ENCODE peak calls at places on chromosome 22, in nine cellular contexts. F is right cardiac atrium, V is neural progenitor cell, W is GM23248, U is GM23338, I is caudate nucleus, O is mammary epithelial cell, L is fibroblast of lung, G is testis. P is an unnamed sample.

GRCh38 chr22:36835903-36836302 is 19.1 kb upstream of the PVALB start:
- DNase-seq in F (no peak), I (no peak), U (no peak), V (no peak), G (no peak), L (no peak), O (no peak), W (no peak), P (no peak)

GRCh38 chr22:25847451-25847850 is 105.5 kb downstream of the MYO18B start:
- DNase-seq in L (no peak), V (no peak), G (no peak), U (no peak), O (no peak), W (no peak), F (no peak), I (no peak), P (no peak)

GRCh38 chr22:42179616-42180015 is 49.0 kb upstream of the CYP2D6 start:
- DNase-seq in I (no peak), F (no peak), L (peak; percentile 87), U (no peak), O (peak; percentile 39), W (peak; percentile 91), G (no peak), V (no peak), P (peak; percentile 88)

GRCh38 chr22:41933411-41934177 is 7.0 kb upstream of the TNFRSF13C start:
- DNase-seq in I (no peak), U (no peak), V (no peak), G (no peak), O (no peak), L (no peak), W (no peak), F (no peak), P (no peak)

GRCh38 chr22:24427500-24428164 is at the start of gene ADORA2A:
- DNase-seq in V (no peak), F (no peak), O (no peak), U (peak; percentile 23), W (no peak), L (no peak), I (no peak), G (no peak), P (no peak)

GRCh38 chr22:28424427-28425080 is 255.1 kb downstream of the TTC28 start:
- DNase-seq in F (no peak), L (peak; percentile 95), V (no peak), O (no peak), G (no peak), I (no peak), U (no peak), W (peak; percentile 42), P (peak; percentile 85)

GRCh38 chr22:47022075-47022473 is 259.6 kb downstream of the TBC1D22A start:
- DNase-seq in L (no peak), W (peak; percentile 13), V (no peak), O (no peak), G (no peak), F (no peak), U (no peak), I (peak; percentile 8), P (peak; percentile 22)

GRCh38 chr22:47783433-47784366 is 1021.2 kb downstream of the TBC1D22A start:
- DNase-seq in L (no peak), O (no peak), I (no peak), W (no peak), F (no peak), G (no peak), V (peak; percentile 32), U (no peak), P (no peak)

GRCh38 chr22:50085211-50085999 is at the start of gene MLC1:
- DNase-seq in V (no peak), L (peak; percentile 4), W (no peak), U (no peak), O (no peak), F (no peak), I (no peak), G (no peak), P (peak; percentile 25)

GRCh38 chr22:42078469-42079318 is 806 bp upstream of the SMDT1 start:
- DNase-seq in I (no peak), W (peak; percentile 45), F (no peak), L (peak; percentile 42), O (no peak), G (peak; percentile 49), V (no peak), U (peak; percentile 29), P (no peak)

GRCh38 chr22:25067851-25068421 is 115.4 kb downstream of the KIAA1671 start:
- DNase-seq in I (peak; percentile 41), F (peak; percentile 30), V (no peak), G (no peak), O (no peak), L (no peak), W (peak; percentile 32), U (no peak), P (no peak)

GRCh38 chr22:41939981-41940852 is 6.7 kb downstream of the CENPM start:
- DNase-seq in L (no peak), W (no peak), O (no peak), U (peak; percentile 34), G (peak; percentile 38), F (no peak), V (no peak), I (no peak), P (no peak)

GRCh38 chr22:39312410-39312809 is 7.0 kb downstream of the RPL3 start:
- DNase-seq in V (no peak), L (no peak), U (no peak), F (no peak), I (no peak), G (no peak), O (no peak), W (peak; percentile 29), P (no peak)

DNA sequence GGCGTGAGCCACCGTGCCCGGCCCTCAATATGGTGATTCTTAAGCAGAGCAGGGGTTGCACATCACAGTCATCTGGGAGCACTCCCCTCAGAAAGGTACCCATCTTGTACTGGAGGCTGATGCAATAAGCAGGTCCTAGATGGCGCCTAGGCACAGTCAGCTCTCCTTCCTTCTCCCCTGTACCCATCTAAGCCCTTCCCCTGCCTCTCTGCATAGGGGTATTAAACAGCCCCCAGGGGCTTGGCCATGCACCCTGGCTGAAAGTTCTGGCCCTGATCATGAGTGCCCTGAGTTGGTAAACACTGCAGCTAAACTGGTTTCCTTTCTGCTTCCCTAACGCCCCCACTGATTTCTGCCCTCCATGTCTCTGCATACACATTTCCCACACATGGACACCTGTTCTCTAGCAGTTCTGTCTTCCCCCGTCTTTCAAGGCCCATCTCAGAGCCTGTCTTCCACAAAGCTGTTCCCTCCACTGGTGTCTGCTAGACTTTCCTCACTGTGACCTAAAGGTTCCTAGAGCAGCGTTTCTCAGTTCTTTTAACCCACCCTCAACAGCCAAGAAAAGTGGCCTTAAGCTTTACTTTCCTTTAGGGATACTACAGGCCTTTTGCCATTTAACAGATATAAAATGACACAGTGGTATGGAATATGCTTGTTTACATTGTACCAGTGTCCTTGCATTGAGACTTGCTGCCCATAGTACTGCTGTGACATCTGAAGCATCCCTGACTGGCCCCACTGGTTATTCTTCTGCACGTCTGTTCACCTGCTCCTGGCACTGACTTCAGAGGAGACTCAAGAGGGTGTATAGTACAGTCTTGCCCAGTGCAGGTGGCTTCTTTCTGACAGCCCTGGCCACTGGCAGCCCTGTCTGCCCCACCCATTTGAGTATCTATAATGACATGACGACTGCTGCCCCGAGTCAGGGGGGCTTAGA is 15.6 kb downstream of the UBE2L3 start:
- DNase-seq in V (no peak), L (no peak), W (no peak), U (no peak), O (no peak), F (no peak), G (no peak), I (no peak), P (no peak)
- H3K27ac ChIP-seq in V (no peak overlapping the region), L (no peak overlapping the region), W (no peak overlapping the region), U (peak overlapping the region; percentile 76), O (no peak overlapping the region), F (no peak overlapping the region), G (no peak overlapping the region), I (no peak overlapping the region), P (no peak overlapping the region)

DNA sequence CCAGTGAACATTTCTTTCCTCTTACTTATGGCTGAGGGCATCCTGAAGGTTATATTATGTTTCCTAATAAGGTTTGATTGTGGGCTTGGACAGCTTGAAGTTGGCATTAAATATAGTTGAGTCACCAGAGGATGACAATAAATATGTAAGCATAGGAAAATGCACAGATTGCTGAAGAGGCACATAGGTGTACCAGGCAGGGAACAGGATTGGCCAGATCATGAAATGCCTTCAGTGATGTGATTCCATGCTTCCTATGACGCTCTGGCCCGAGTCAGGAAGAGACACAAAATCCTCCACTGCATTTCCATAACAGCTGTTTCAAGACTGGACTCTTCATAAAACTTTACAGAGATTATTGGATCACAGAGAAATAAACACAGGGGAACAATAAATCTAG is 41.4 kb upstream of the SYN3 start:
- DNase-seq in L (no peak), I (no peak), U (no peak), V (no peak), O (peak; percentile 17), F (no peak), G (no peak), W (no peak), P (no peak)
- H3K27ac ChIP-seq in L (no peak overlapping the region), I (no peak overlapping the region), U (no peak overlapping the region), V (no peak overlapping the region), O (no peak overlapping the region), F (no peak overlapping the region), G (no peak overlapping the region), W (no peak overlapping the region), P (no peak overlapping the region)

GRCh38 chr22:45469573-45470383 is 32.9 kb upstream of the FBLN1 start:
- DNase-seq in L (peak; percentile 72), F (no peak), G (no peak), U (no peak), V (no peak), I (no peak), O (peak; percentile 78), W (peak; percentile 49), P (no peak)
- H3K27ac ChIP-seq in L (no peak overlapping the region), F (peak overlapping the region; percentile 67), G (peak overlapping the region; percentile 34), U (no peak overlapping the region), V (no peak overlapping the region), I (peak overlapping the region; percentile 58), O (peak overlapping the region; percentile 77), W (peak overlapping the region; percentile 80), P (peak overlapping the region; percentile 96)

GRCh38 chr22:23227380-23227779 is 47.1 kb downstream of the BCR start:
- DNase-seq in V (no peak), W (peak; percentile 42), L (no peak), I (no peak), U (no peak), O (no peak), G (no peak), F (no peak), P (no peak)

GRCh38 chr22:23225724-23226496 is 45.6 kb downstream of the BCR start:
- DNase-seq in G (no peak), V (no peak), U (no peak), L (peak; percentile 64), O (peak; percentile 84), W (peak; percentile 89), I (no peak), F (peak; percentile 83), P (no peak)

GRCh38 chr22:23228503-23228902 is 48.2 kb downstream of the BCR start:
- DNase-seq in V (no peak), F (no peak), L (no peak), O (no peak), U (no peak), W (no peak), G (no peak), I (no peak), P (no peak)

GRCh38 chr22:23225337-23225723 is 45.0 kb downstream of the BCR start:
- DNase-seq in W (no peak), F (no peak), I (no peak), U (no peak), G (no peak), O (no peak), L (no peak), V (no peak), P (no peak)

DNA sequence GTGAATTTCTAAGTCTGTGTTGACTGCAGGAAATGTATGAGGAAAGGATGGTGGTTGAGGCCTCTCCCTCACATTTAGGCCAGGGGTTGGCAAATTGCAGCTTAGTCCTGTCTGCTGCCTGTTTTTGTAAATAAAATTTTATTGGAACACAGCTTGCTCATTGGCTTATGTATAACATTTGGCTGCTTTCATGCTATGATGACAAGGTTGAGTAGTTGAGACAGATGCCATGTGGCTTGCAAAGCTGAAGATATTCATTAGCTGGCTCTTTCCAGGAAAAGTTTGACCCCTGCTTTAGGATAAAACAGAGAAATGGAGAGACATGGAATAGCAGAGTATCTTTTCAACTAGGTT is 46.2 kb downstream of the BCR start:
- DNase-seq in W (peak; percentile 35), V (no peak), O (no peak), F (no peak), G (no peak), U (no peak), L (peak; percentile 66), I (no peak), P (no peak)
- H3K27ac ChIP-seq in W (peak overlapping the region; percentile 92), V (no peak overlapping the region), O (peak overlapping the region; percentile 91), F (peak overlapping the region; percentile 63), G (no peak overlapping the region), U (peak overlapping the region; percentile 75), L (peak overlapping the region; percentile 24), I (peak overlapping the region; percentile 62), P (no peak overlapping the region)

P was measured in IMR-90.